ENCODE peak calls at places on chromosomes 7 and 10, in six cellular contexts. P, A, F, M, N and T are unnamed samples.

GRCh38 chr10:125707852-125708468 is 11.5 kb upstream of the EDRF1 start:
- DNase-seq in P (no peak), A (no peak), F (no peak), M (no peak), N (no peak), T (no peak)

GRCh38 chr7:11300231-11300630 is 326.6 kb downstream of the PHF14 start:
- DNase-seq in P (no peak), A (no peak), F (no peak), M (no peak), N (no peak), T (no peak)

GRCh38 chr7:138388673-138389491 is 71.2 kb upstream of the TRIM24 start:
- DNase-seq in P (no peak), A (no peak), F (no peak), M (no peak), N (no peak), T (no peak)

GRCh38 chr10:23439920-23440875 is 1.3 kb downstream of the OTUD1 start:
- DNase-seq in P (peak), A (peak), F (peak), M (peak), N (peak), T (no peak)

GRCh38 chr10:485776-486572 is 203.5 kb downstream of the DIP2C start:
- DNase-seq in P (no peak), A (no peak), F (peak), M (no peak), N (no peak), T (no peak)

GRCh38 chr7:21281193-21281592 is 146.7 kb upstream of the SP4 start:
- DNase-seq in P (no peak), A (no peak), F (no peak), M (no peak), N (no peak), T (no peak)

GRCh38 chr10:131797626-131798025 is 103.2 kb upstream of the PPP2R2D start:
- DNase-seq in P (no peak), A (no peak), F (peak), M (no peak), N (no peak), T (no peak)

GRCh38 chr10:33453081-33453850 is 118.8 kb upstream of the NRP1 start:
- DNase-seq in P (no peak), A (no peak), F (no peak), M (no peak), N (no peak), T (no peak)

GRCh38 chr10:17109475-17110207 is 20.0 kb downstream of the CUBN start:
- DNase-seq in P (no peak), A (no peak), F (no peak), M (no peak), N (no peak), T (no peak)

DNA sequence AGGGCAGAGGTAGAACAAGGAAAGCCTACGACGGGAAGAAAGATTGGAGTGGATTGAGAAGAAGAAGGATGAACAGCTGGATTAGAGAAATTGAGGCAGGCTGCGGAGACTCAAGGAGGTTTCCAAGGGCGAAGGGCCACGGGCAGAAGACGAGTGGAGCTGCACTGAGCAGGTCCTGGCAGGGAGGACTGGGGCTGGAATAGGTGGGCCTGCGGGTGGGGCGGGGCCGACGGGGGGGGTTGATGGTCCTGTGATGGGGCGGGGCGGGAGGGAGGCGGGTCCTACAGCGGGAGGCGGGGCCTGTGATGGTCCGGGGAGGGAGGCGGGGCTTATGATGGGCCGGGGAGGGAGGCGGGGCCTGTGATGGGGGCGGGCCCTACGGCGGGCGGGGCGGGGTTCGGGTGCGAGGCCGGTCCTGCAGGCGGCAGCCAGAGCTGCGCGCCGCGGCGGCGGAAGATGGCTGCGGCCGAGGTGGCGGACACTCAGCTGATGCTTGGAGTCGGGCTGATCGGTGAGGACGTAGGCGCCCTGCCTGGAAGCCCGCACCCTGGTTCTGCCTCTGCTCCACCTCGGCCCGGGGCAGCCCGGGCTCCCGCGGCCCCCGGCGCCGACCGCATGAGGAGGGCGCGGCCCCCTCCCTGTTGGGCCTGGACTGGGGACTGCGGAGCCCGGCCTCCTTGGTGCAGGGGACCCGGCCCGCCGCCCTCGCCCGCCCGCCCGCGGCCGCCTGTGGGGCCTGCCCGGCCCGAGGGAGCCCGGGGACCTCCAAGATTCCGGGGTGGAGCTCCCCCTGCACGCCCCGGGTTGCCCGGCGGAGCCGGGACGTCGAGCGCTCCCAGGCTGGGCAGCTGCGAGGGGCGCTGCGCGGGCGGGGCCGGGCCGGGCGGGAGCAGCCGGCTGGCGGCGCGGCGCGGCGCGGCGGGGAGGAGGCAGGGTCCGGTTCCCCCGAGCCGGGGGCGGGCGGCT is at the start of gene DENND10:
- DNase-seq in P (peak), A (peak), F (peak), M (peak), N (peak), T (peak)
- TF ChIP-seq CTCF in P (no peak), A (no peak), F (no peak), M (no peak), N (peak), T (no peak)

GRCh38 chr7:8065356-8065813 is 96.8 kb downstream of the GLCCI1 start:
- DNase-seq in P (no peak), A (no peak), F (no peak), M (no peak), N (no peak), T (no peak)
- TF ChIP-seq CTCF in P (no peak), A (no peak), F (no peak), M (no peak), N (no peak), T (no peak)

GRCh38 chr10:90788987-90789386 is 68.9 kb downstream of the HTR7 start:
- DNase-seq in P (no peak), A (no peak), F (no peak), M (no peak), N (no peak), T (no peak)

GRCh38 chr10:90787376-90787775 is 70.5 kb downstream of the HTR7 start:
- DNase-seq in P (no peak), A (no peak), F (no peak), M (no peak), N (no peak), T (no peak)

GRCh38 chr10:90785782-90786181 is 72.1 kb downstream of the HTR7 start:
- DNase-seq in P (no peak), A (peak), F (no peak), M (no peak), N (no peak), T (no peak)

GRCh38 chr10:90787906-90788491 is 69.8 kb downstream of the HTR7 start:
- DNase-seq in P (no peak), A (peak), F (no peak), M (no peak), N (no peak), T (no peak)
- TF ChIP-seq CTCF in P (peak), A (peak), F (peak), M (peak), N (peak), T (peak)

GRCh38 chr10:91091780-91092179 is 128.7 kb upstream of the PCGF5 start:
- DNase-seq in P (no peak), A (no peak), F (no peak), M (no peak), N (no peak), T (no peak)

GRCh38 chr10:91090761-91091529 is 129.5 kb upstream of the PCGF5 start:
- DNase-seq in P (no peak), A (no peak), F (no peak), M (no peak), N (no peak), T (peak)

DNA sequence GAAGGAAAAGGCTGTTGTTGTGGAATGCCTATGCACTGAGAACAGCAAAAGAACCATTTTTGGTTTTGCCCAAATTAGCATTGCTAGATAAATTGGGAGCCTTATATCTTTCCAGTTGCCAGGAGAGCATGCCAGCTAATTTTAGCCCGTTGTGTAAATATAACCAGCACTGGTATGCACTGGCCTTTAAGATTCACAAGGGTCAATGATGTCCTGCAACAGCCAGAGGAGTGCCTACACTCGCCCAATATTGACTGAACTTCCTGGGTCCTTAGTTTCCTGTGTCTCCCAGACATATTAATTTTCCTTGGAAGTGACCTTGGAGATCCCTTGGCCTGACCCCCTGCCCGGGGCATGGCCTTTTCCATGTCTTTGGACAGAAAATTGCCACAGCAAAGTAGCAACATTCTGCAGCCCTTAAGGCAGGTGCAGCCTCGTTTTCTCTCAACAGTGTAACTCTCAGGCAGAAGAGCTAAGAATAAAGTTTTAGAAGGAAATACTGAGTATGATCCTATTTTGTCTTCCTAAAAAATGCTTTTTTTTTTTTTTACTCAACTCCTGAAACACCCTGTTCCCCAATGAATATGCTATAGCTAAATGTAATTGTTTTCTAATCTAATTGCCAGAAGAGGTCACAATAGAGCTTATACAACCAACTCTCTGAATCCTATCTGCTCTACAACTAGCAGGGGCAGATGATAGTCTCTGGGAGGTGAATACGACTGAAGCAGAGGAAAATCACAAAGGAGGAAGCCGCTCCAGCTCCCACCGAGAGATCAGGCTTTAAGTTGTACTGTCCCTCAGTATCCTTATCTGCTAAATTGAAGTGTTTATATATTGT is 131.9 kb upstream of the PCGF5 start:
- DNase-seq in P (no peak), A (peak), F (no peak), M (no peak), N (no peak), T (peak)
- TF ChIP-seq CTCF in P (no peak), A (no peak), F (peak), M (no peak), N (peak), T (peak)

GRCh38 chr10:122220736-122221135 is 50.4 kb upstream of the BTBD16 start:
- DNase-seq in P (no peak), A (no peak), F (no peak), M (no peak), N (no peak), T (no peak)

GRCh38 chr10:122225324-122225723 is 45.8 kb upstream of the BTBD16 start:
- DNase-seq in P (no peak), A (no peak), F (no peak), M (no peak), N (no peak), T (no peak)

GRCh38 chr10:122224159-122224558 is 46.9 kb upstream of the BTBD16 start:
- DNase-seq in P (no peak), A (no peak), F (no peak), M (no peak), N (no peak), T (no peak)

GRCh38 chr10:122221958-122222357 is 49.1 kb upstream of the BTBD16 start:
- DNase-seq in P (no peak), A (no peak), F (no peak), M (no peak), N (no peak), T (no peak)

GRCh38 chr10:122222638-122223037 is 48.5 kb upstream of the BTBD16 start:
- DNase-seq in P (no peak), A (no peak), F (no peak), M (no peak), N (no peak), T (no peak)
- TF ChIP-seq CTCF in P (no peak), A (no peak), F (no peak), M (no peak), N (no peak), T (no peak)

DNA sequence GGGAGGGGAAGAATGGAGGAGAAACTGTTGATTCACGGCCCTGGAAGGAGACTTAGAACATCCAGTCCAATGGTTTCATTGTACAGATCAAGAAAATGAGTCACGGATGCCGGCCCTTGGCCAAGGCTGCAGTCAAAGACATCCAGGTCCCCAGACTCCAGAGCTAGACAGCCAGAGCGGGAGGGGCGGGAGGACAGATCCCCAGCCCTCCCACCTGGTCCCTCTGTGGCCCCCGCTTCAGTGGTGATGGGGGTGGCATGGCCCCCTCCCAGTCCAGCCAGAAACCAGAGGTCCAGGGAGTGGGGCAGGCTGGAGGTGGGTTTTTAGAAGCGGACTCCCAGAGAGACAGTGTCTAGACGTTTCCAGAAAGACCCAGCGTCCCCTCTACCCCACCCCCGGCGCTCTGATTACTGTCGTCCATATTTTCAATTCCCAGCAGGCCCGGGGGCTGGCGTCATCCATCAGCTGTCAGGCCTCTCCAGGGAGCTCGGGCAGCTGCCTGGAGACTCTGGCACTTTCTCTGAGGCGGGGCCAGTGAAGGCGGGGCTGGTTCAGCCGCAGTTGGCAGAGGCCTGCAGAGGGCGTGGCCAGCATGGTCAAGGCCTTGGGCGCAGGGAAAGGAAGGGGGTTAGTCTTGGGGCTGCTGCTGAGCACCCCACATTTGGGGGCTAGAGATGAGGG is 8.0 kb upstream of the HSPB1 start:
- DNase-seq in P (peak), A (peak), F (peak), M (no peak), N (peak), T (no peak)
- TF ChIP-seq CTCF in P (no peak), A (peak), F (no peak), M (no peak), N (no peak), T (no peak)

DNA sequence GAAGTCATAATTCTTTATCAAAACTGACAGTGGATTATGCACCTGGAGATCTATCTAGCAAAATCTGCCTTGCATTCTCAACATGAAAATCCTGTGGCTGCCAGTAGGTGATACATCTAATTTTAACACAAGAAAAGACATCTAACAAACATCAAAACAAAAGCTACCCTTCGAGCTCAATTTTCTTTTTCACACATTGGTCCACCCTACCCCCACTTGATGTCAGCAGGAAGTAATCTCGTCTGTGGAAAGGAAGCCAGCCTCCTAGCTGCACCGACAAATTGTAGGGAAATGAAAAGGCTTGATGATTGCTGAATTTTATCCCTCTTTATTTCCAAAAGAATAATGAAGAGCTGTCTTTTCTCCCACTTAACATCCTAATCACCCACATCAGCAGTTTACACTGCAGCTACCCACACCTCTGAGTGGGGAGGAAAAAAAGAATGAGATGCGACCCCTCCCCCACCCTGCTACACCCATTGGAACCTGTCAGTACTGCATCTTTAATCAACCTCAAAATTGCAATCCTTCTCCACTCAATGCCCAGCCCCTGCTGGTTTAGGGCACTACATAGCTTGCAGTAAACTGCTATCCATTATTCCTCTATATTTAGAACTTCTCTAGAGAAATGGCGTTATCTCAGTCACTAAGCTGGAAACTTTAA is 10.6 kb upstream of the CPVL start:
- DNase-seq in P (no peak), A (peak), F (no peak), M (no peak), N (no peak), T (no peak)
- TF ChIP-seq CTCF in P (no peak), A (no peak), F (no peak), M (no peak), N (no peak), T (no peak)

DNA sequence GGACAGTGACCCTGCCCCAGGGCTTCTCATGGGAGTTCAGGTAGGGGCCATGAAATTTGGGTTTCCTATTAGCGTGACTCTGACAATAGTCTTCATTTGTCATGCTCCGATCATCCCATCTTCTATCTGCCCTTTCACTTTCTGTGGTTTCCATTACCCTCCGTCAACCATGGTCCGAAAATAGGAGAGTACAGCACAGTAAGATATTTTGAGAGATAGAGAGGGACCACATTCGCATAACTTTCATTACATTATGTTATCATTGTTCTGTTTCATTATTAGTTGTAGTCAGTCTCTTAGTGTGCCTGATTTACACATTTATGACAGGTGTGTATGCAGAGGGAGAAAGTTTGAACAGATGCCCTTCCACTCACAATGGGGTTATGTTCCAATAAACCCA is 649.2 kb downstream of the SDK1 start:
- DNase-seq in P (no peak), A (no peak), F (no peak), M (no peak), N (no peak), T (no peak)
- TF ChIP-seq CTCF in P (no peak), A (no peak), F (no peak), M (no peak), N (no peak), T (no peak)

GRCh38 chr10:97121084-97121483 is 64.7 kb downstream of the SLIT1 start:
- DNase-seq in P (no peak), A (no peak), F (no peak), M (no peak), N (no peak), T (no peak)

GRCh38 chr10:97119058-97119832 is 66.5 kb downstream of the SLIT1 start:
- DNase-seq in P (no peak), A (no peak), F (no peak), M (no peak), N (no peak), T (no peak)

GRCh38 chr10:97117372-97117771 is 68.4 kb downstream of the SLIT1 start:
- DNase-seq in P (no peak), A (peak), F (no peak), M (no peak), N (no peak), T (no peak)

GRCh38 chr10:97123713-97124112 is 62.0 kb downstream of the SLIT1 start:
- DNase-seq in P (no peak), A (no peak), F (no peak), M (no peak), N (no peak), T (no peak)

DNA sequence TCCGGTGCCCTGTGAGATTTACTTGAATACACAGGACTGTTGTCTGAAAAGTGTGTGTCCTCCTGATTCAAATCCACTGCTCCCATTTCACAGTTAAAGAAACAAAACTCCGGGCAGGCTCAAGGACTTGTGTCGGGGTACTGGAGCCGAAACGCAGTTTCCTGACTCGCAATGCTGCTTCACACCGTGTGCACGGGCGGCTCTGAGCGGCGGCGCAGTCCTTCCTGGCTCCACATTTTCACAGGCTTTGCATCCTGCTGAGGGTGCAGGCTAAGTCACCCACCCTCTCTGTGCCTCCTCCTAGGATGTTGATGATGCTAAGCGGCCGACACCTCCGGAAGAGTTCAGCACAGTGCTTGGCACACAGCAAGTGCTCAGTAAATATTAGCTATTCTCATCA is 65.4 kb downstream of the SLIT1 start:
- DNase-seq in P (no peak), A (no peak), F (no peak), M (no peak), N (no peak), T (no peak)
- TF ChIP-seq CTCF in P (no peak), A (no peak), F (no peak), M (no peak), N (no peak), T (no peak)